ENCODE peak calls at places on chromosomes 6 and 20, in four cellular contexts. One of them, this sample, is unnamed.

GRCh38 chr6:107670792-107671199 is 153.3 kb downstream of the SCML4 start:
- DNase-seq in GM12878: peak
- DNase-seq in HepG2: no peak
- DNase-seq in H1: no peak
- DNase-seq in this sample: no peak

GRCh38 chr6:13412639-13413465 is 74.5 kb downstream of the GFOD1 start:
- DNase-seq in GM12878: no peak
- DNase-seq in HepG2: peak
- DNase-seq in H1: no peak
- DNase-seq in this sample: no peak

GRCh38 chr6:130810307-130811030 is 16.7 kb upstream of the SMLR1 start:
- DNase-seq in GM12878: no peak
- DNase-seq in HepG2: no peak
- DNase-seq in H1: no peak
- DNase-seq in this sample: no peak

GRCh38 chr20:52958206-52958605 is 14.0 kb upstream of the TSHZ2 start:
- DNase-seq in GM12878: no peak
- DNase-seq in HepG2: no peak
- DNase-seq in H1: no peak
- DNase-seq in this sample: no peak

GRCh38 chr6:90274481-90275030 is 22.1 kb downstream of the BACH2 start:
- DNase-seq in GM12878: no peak
- DNase-seq in HepG2: no peak
- DNase-seq in H1: no peak
- DNase-seq in this sample: no peak

GRCh38 chr6:30749554-30750378 is 5.4 kb upstream of the IER3 start:
- DNase-seq in GM12878: no peak
- DNase-seq in HepG2: peak
- DNase-seq in H1: no peak
- DNase-seq in this sample: no peak

GRCh38 chr6:109799664-109800063 is 108.6 kb downstream of the FIG4 start:
- DNase-seq in GM12878: no peak
- DNase-seq in HepG2: no peak
- DNase-seq in H1: no peak
- DNase-seq in this sample: no peak

GRCh38 chr6:157021267-157022021 is 244.3 kb downstream of the ARID1B start:
- DNase-seq in GM12878: no peak
- DNase-seq in HepG2: peak
- DNase-seq in H1: peak
- DNase-seq in this sample: peak

GRCh38 chr6:42394881-42395620 is 56.7 kb downstream of the TRERF1 start:
- DNase-seq in GM12878: no peak
- DNase-seq in HepG2: no peak
- DNase-seq in H1: no peak
- DNase-seq in this sample: no peak

GRCh38 chr20:7629880-7630279 is 310.4 kb downstream of the HAO1 start:
- DNase-seq in GM12878: no peak
- DNase-seq in HepG2: no peak
- DNase-seq in H1: no peak
- DNase-seq in this sample: no peak

GRCh38 chr6:163668061-163668426 is 253.5 kb downstream of the QKI start:
- DNase-seq in GM12878: no peak
- DNase-seq in HepG2: no peak
- DNase-seq in H1: no peak
- DNase-seq in this sample: no peak

GRCh38 chr6:100267721-100268123 is 197.0 kb downstream of the SIM1 start:
- DNase-seq in GM12878: no peak
- DNase-seq in HepG2: no peak
- DNase-seq in H1: no peak
- DNase-seq in this sample: no peak

GRCh38 chr6:15362274-15363160 is 116.6 kb downstream of the JARID2 start:
- DNase-seq in GM12878: no peak
- DNase-seq in HepG2: peak
- DNase-seq in H1: no peak
- DNase-seq in this sample: no peak

GRCh38 chr20:63315982-63316491 is 23.1 kb downstream of the COL20A1 start:
- DNase-seq in GM12878: no peak
- DNase-seq in HepG2: no peak
- DNase-seq in H1: no peak
- DNase-seq in this sample: no peak

GRCh38 chr6:68196645-68197044 is 438.4 kb upstream of the ADGRB3 start:
- DNase-seq in GM12878: no peak
- DNase-seq in HepG2: peak
- DNase-seq in H1: no peak
- DNase-seq in this sample: peak

GRCh38 chr6:14727494-14728395 is 518.1 kb upstream of the JARID2 start:
- DNase-seq in GM12878: no peak
- DNase-seq in HepG2: no peak
- DNase-seq in H1: no peak
- DNase-seq in this sample: no peak

GRCh38 chr6:12009904-12010634 is 2.0 kb upstream of the HIVEP1 start:
- DNase-seq in GM12878: no peak
- DNase-seq in HepG2: no peak
- DNase-seq in H1: no peak
- DNase-seq in this sample: no peak

GRCh38 chr20:58714340-58714922 is 21.8 kb downstream of the NPEPL1 start:
- DNase-seq in GM12878: no peak
- DNase-seq in HepG2: no peak
- DNase-seq in H1: no peak
- DNase-seq in this sample: no peak

GRCh38 chr6:49326337-49326736 is 136.7 kb downstream of the MMUT start:
- DNase-seq in GM12878: no peak
- DNase-seq in HepG2: no peak
- DNase-seq in H1: no peak
- DNase-seq in this sample: no peak

GRCh38 chr20:4162766-4163165 is 147.4 kb upstream of the RNF24 start:
- DNase-seq in GM12878: no peak
- DNase-seq in HepG2: no peak
- DNase-seq in H1: no peak
- DNase-seq in this sample: no peak

GRCh38 chr20:50303573-50304500 is 113.2 kb downstream of the CEBPB start:
- DNase-seq in GM12878: no peak
- DNase-seq in HepG2: peak
- DNase-seq in H1: no peak
- DNase-seq in this sample: no peak

GRCh38 chr6:146813554-146813953 is 214.8 kb downstream of the ADGB start:
- DNase-seq in GM12878: no peak
- DNase-seq in HepG2: no peak
- DNase-seq in H1: no peak
- DNase-seq in this sample: no peak

GRCh38 chr20:45325367-45325766 is 17.3 kb upstream of the MATN4 start:
- DNase-seq in GM12878: no peak
- DNase-seq in HepG2: no peak
- DNase-seq in H1: no peak
- DNase-seq in this sample: no peak

GRCh38 chr6:26270903-26271639 is 93.9 kb upstream of the BTN3A2 start:
- DNase-seq in GM12878: peak
- DNase-seq in HepG2: no peak
- DNase-seq in H1: no peak
- DNase-seq in this sample: no peak

GRCh38 chr6:41271901-41272395 is 14.5 kb downstream of the TREM1 start:
- DNase-seq in GM12878: no peak
- DNase-seq in HepG2: no peak
- DNase-seq in H1: no peak
- DNase-seq in this sample: no peak

GRCh38 chr6:50602191-50602810 is 111.0 kb upstream of the TFAP2D start:
- DNase-seq in GM12878: no peak
- DNase-seq in HepG2: peak
- DNase-seq in H1: no peak
- DNase-seq in this sample: peak

GRCh38 chr6:52540286-52540902 is 36.5 kb downstream of the TRAM2 start:
- DNase-seq in GM12878: no peak
- DNase-seq in HepG2: no peak
- DNase-seq in H1: no peak
- DNase-seq in this sample: no peak

GRCh38 chr20:21615617-21616080 is 89.8 kb upstream of the PAX1 start:
- DNase-seq in GM12878: no peak
- DNase-seq in HepG2: peak
- DNase-seq in H1: peak
- DNase-seq in this sample: peak

GRCh38 chr20:34999021-34999451 is 43.4 kb downstream of the MYH7B start:
- DNase-seq in GM12878: no peak
- DNase-seq in HepG2: no peak
- DNase-seq in H1: no peak
- DNase-seq in this sample: no peak
- TF ChIP-seq SP1 in GM12878: no peak
- TF ChIP-seq SP1 in HepG2: no peak
- TF ChIP-seq SP1 in H1: no peak
- TF ChIP-seq SP1 in this sample: no peak

GRCh38 chr6:7424967-7425807 is 35.6 kb downstream of the RIOK1 start:
- DNase-seq in GM12878: no peak
- DNase-seq in HepG2: peak
- DNase-seq in H1: no peak
- DNase-seq in this sample: peak
- TF ChIP-seq SUZ12 in GM12878: no peak
- TF ChIP-seq SUZ12 in HepG2: no peak
- TF ChIP-seq SUZ12 in H1: no peak
- TF ChIP-seq SUZ12 in this sample: no peak

GRCh38 chr6:34531580-34532201 is 24.4 kb downstream of the SPDEF start:
- DNase-seq in GM12878: peak
- DNase-seq in HepG2: no peak
- DNase-seq in H1: peak
- DNase-seq in this sample: no peak
- TF ChIP-seq SP1 in GM12878: no peak
- TF ChIP-seq SP1 in HepG2: no peak
- TF ChIP-seq SP1 in H1: peak
- TF ChIP-seq SP1 in this sample: no peak

GRCh38 chr6:138727182-138727581 is 46.4 kb upstream of the CCDC28A start:
- DNase-seq in GM12878: no peak
- DNase-seq in HepG2: no peak
- DNase-seq in H1: no peak
- DNase-seq in this sample: no peak
- TF ChIP-seq SUZ12 in GM12878: no peak
- TF ChIP-seq SUZ12 in HepG2: no peak
- TF ChIP-seq SUZ12 in H1: no peak
- TF ChIP-seq SUZ12 in this sample: no peak

DNA sequence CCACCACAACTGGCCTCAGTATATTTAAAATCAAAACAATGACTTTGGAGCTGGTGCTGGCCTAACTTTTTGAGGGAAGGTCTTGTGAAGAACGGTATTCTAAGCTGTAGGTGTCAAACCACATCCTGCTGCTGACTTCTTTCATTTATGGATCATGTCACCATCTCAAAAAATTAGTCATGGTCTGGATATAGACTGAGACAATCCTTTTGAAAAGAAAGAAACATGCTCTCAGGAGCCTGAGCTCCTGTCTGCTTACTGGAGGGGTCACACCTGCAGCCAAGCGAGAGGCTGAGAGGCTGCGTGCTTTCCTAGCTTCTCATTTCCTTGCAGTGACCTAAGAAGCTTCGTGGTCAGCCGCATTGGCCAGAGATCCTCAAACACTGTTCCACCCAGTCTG is 55.2 kb downstream of the TIAM2 start:
- DNase-seq in GM12878: peak
- DNase-seq in HepG2: no peak
- DNase-seq in H1: no peak
- DNase-seq in this sample: no peak
- TF ChIP-seq SP1 in GM12878: no peak
- TF ChIP-seq SP1 in HepG2: no peak
- TF ChIP-seq SP1 in H1: no peak
- TF ChIP-seq SP1 in this sample: no peak

GRCh38 chr6:43940071-43940392 is 170.0 kb downstream of the VEGFA start:
- DNase-seq in GM12878: no peak
- DNase-seq in HepG2: no peak
- DNase-seq in H1: no peak
- DNase-seq in this sample: no peak
- TF ChIP-seq SUZ12 in GM12878: no peak
- TF ChIP-seq SUZ12 in HepG2: no peak
- TF ChIP-seq SUZ12 in H1: no peak
- TF ChIP-seq SUZ12 in this sample: no peak

DNA sequence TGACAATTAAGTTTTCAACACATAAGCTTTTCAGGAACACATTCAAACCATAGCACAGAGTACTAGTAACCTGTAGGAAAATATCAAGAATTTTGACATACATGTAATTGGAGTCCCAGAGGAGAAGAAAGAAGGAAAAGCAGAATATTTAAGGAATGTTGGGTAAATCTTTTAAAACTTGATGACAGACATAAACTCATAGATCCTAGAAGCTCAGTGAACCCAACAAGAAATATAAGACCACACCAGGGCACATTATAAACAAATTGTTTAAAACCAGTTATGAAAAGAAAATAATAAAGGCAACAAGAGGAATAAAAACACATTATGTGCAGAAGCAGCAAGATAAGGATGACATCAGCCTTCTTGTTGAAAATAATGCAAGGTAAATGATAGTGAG is 151.5 kb upstream of the ATXN1 start:
- DNase-seq in GM12878: no peak
- DNase-seq in HepG2: no peak
- DNase-seq in H1: no peak
- DNase-seq in this sample: no peak
- TF ChIP-seq SP1 in GM12878: no peak
- TF ChIP-seq SP1 in HepG2: no peak
- TF ChIP-seq SP1 in H1: no peak
- TF ChIP-seq SP1 in this sample: no peak

GRCh38 chr6:29680416-29680815 is 536 bp downstream of the ZFP57 start:
- DNase-seq in GM12878: no peak
- DNase-seq in HepG2: no peak
- DNase-seq in H1: no peak
- DNase-seq in this sample: no peak

GRCh38 chr6:29678114-29678513 is 2.8 kb downstream of the ZFP57 start:
- DNase-seq in GM12878: no peak
- DNase-seq in HepG2: no peak
- DNase-seq in H1: no peak
- DNase-seq in this sample: no peak

GRCh38 chr6:29680904-29681303 is at the start of gene ZFP57:
- DNase-seq in GM12878: no peak
- DNase-seq in HepG2: no peak
- DNase-seq in H1: no peak
- DNase-seq in this sample: no peak

GRCh38 chr6:29681811-29682210 is 859 bp upstream of the ZFP57 start:
- DNase-seq in GM12878: no peak
- DNase-seq in HepG2: no peak
- DNase-seq in H1: no peak
- DNase-seq in this sample: no peak

DNA sequence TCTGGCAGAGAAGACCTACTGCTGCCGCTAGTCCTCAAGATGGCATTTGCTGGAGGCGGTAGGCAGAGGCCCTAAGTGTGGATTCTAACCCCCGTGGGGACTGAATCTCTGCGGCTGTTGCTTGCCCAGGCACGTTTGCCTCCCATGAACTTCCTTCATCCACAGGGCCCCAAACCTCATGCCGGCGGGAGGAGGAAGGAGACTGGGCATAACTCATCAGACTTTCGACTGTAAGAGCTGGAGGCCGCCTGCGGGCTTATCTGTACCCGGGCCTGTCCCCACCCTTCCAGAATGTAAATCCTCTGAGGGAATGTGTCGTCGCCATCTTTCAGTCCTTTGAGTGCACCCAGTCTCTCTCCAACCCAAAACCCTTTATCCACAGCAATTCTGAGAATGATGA is 990 bp downstream of the ZFP57 start:
- DNase-seq in GM12878: no peak
- DNase-seq in HepG2: no peak
- DNase-seq in H1: no peak
- DNase-seq in this sample: no peak
- TF ChIP-seq SUZ12 in GM12878: no peak
- TF ChIP-seq SUZ12 in HepG2: no peak
- TF ChIP-seq SUZ12 in H1: no peak
- TF ChIP-seq SUZ12 in this sample: no peak